ENCODE peak calls at places on chromosomes 7 and 10, in seven cellular contexts. N is BJ; F is HuH-7; S is stimulated activated CD4-positive, alpha-beta T cell treated with anti-CD3 and anti-CD28 coated beads, Interleukin-12 subunit alpha, Interleukin-12 subunit beta, amount 100 ng/mL, for 48 hours; R is activated effector memory CD4-positive, alpha-beta T cell treated with anti-CD3 and anti-CD28 coated beads, Interleukin-2, amount 50 U/mL, for 16 hours; E is activated CD4-positive, alpha-beta memory T cell treated with anti-CD3 and anti-CD28 coated beads for 36 hours; K is H54. Y is an unnamed sample.

GRCh38 chr7:101943889-101944605 is 126.6 kb downstream of the CUX1 start:
- DNase-seq in N (no peak), F (no peak), S (no peak), R (no peak), E (no peak), K (no peak), Y (no peak)

GRCh38 chr7:73719806-73720169 is 319 bp upstream of the STX1A start:
- DNase-seq in N (no peak), F (no peak), S (no peak), R (no peak), E (no peak), K (no peak), Y (no peak)

GRCh38 chr7:88132725-88133124 is 87.1 kb downstream of the SRI start:
- DNase-seq in N (no peak), F (no peak), S (no peak), R (no peak), E (no peak), K (no peak), Y (no peak)

GRCh38 chr10:61592581-61592980 is 70.1 kb upstream of the CABCOCO1 start:
- DNase-seq in N (no peak), F (peak; percentile 5), S (no peak), R (no peak), E (no peak), K (no peak), Y (no peak)

GRCh38 chr7:106604303-106604918 is 56.5 kb downstream of the CCDC71L start:
- DNase-seq in N (no peak), F (no peak), S (no peak), R (peak; percentile 63), E (peak; percentile 68), K (no peak), Y (no peak)

GRCh38 chr7:11881680-11882079 is 49.7 kb upstream of the THSD7A start:
- DNase-seq in N (no peak), F (no peak), S (no peak), R (no peak), E (no peak), K (no peak), Y (no peak)

GRCh38 chr7:57199252-57199651 is 67.0 kb upstream of the ZNF479 start:
- DNase-seq in N (no peak), F (no peak), S (no peak), R (no peak), E (no peak), K (no peak), Y (no peak)

GRCh38 chr7:35036361-35037171 is 719 bp downstream of the DPY19L1 start:
- DNase-seq in N (no peak), F (peak; percentile 69), S (no peak), R (peak; percentile 78), E (peak; percentile 58), K (peak; percentile 91), Y (peak; percentile 65)

GRCh38 chr10:85548038-85548437 is 818.6 kb downstream of the GRID1 start:
- DNase-seq in N (no peak), F (no peak), S (no peak), R (peak; percentile 65), E (peak; percentile 22), K (peak; percentile 18), Y (peak; percentile 19)

GRCh38 chr10:125621052-125621451 is 61.9 kb downstream of the TEX36 start:
- DNase-seq in N (no peak), F (no peak), S (no peak), R (no peak), E (no peak), K (no peak), Y (no peak)

GRCh38 chr7:1103009-1103788 is 15.3 kb downstream of the GPER1 start:
- DNase-seq in N (no peak), F (no peak), S (no peak), R (no peak), E (peak; percentile 73), K (no peak), Y (no peak)

GRCh38 chr7:10100572-10100971 is 873.1 kb upstream of the PHF14 start:
- DNase-seq in N (no peak), F (no peak), S (no peak), R (no peak), E (no peak), K (no peak), Y (no peak)

GRCh38 chr10:3774018-3774813 is 10.8 kb downstream of the KLF6 start:
- DNase-seq in N (no peak), F (no peak), S (no peak), R (no peak), E (no peak), K (no peak), Y (no peak)

GRCh38 chr7:134865001-134865845 is 85.8 kb downstream of the CALD1 start:
- DNase-seq in N (no peak), F (no peak), S (peak; percentile 8), R (peak; percentile 63), E (peak; percentile 56), K (no peak), Y (no peak)

GRCh38 chr10:117001144-117001543 is 3.8 kb downstream of the SHTN1 start:
- DNase-seq in N (no peak), F (no peak), S (no peak), R (no peak), E (no peak), K (no peak), Y (no peak)

GRCh38 chr7:105661625-105662024 is 80.3 kb upstream of the EFCAB10 start:
- DNase-seq in N (no peak), F (no peak), S (no peak), R (no peak), E (no peak), K (no peak), Y (no peak)

GRCh38 chr10:22997102-22997501 is 69.2 kb downstream of the ARMC3 start:
- DNase-seq in N (no peak), F (no peak), S (no peak), R (no peak), E (no peak), K (no peak), Y (peak; percentile 2)

GRCh38 chr10:84076540-84077195 is 62.6 kb upstream of the GHITM start:
- DNase-seq in N (no peak), F (peak; percentile 28), S (no peak), R (no peak), E (no peak), K (peak; percentile 22), Y (peak; percentile 45)

GRCh38 chr7:918118-918425 is 36.4 kb downstream of the ADAP1 start:
- DNase-seq in N (no peak), F (no peak), S (no peak), R (peak; percentile 54), E (no peak), K (no peak), Y (no peak)

GRCh38 chr10:8238989-8239388 is 184.5 kb downstream of the GATA3 start:
- DNase-seq in N (no peak), F (no peak), S (no peak), R (no peak), E (peak; percentile 72), K (no peak), Y (no peak)

GRCh38 chr7:73345538-73345937 is 17.6 kb downstream of the FKBP6 start:
- DNase-seq in N (no peak), F (peak; percentile 57), S (no peak), R (no peak), E (no peak), K (no peak), Y (no peak)

GRCh38 chr7:69640925-69641594 is 42.8 kb downstream of the AUTS2 start:
- DNase-seq in N (no peak), F (no peak), S (no peak), R (no peak), E (no peak), K (no peak), Y (no peak)

GRCh38 chr7:103106336-103107070 is 31.6 kb downstream of the ARMC10 start:
- DNase-seq in N (no peak), F (no peak), S (no peak), R (no peak), E (no peak), K (no peak), Y (no peak)

GRCh38 chr7:74572301-74573090 is 85.0 kb upstream of the GTF2I start:
- DNase-seq in N (no peak), F (no peak), S (no peak), R (no peak), E (no peak), K (no peak), Y (no peak)

GRCh38 chr7:149861728-149862045 is 12.1 kb upstream of the ATP6V0E2 start:
- DNase-seq in N (no peak), F (no peak), S (no peak), R (no peak), E (no peak), K (no peak), Y (no peak)

GRCh38 chr7:155713382-155713781 is 68.9 kb downstream of the RBM33 start:
- DNase-seq in N (no peak), F (no peak), S (no peak), R (no peak), E (no peak), K (no peak), Y (no peak)

GRCh38 chr7:7867835-7868234 is 100.8 kb upstream of the GLCCI1 start:
- DNase-seq in N (no peak), F (no peak), S (no peak), R (no peak), E (no peak), K (no peak), Y (no peak)

GRCh38 chr10:320787-321186 is 185.5 kb downstream of the ZMYND11 start:
- DNase-seq in N (no peak), F (no peak), S (no peak), R (no peak), E (no peak), K (no peak), Y (no peak)

GRCh38 chr10:7202804-7203203 is 208.0 kb downstream of the SFMBT2 start:
- DNase-seq in N (no peak), F (no peak), S (no peak), R (no peak), E (no peak), K (no peak), Y (no peak)

GRCh38 chr10:77226871-77227557 is 410.6 kb downstream of the KCNMA1 start:
- DNase-seq in N (no peak), F (no peak), S (no peak), R (no peak), E (no peak), K (no peak), Y (no peak)

GRCh38 chr7:78090616-78091015 is 292.0 kb downstream of the PHTF2 start:
- DNase-seq in N (no peak), F (no peak), S (no peak), R (no peak), E (no peak), K (no peak), Y (no peak)

GRCh38 chr7:19442016-19442785 is 266.6 kb downstream of the POLR1F start:
- DNase-seq in N (no peak), F (peak; percentile 4), S (no peak), R (no peak), E (no peak), K (peak; percentile 45), Y (peak; percentile 5)

GRCh38 chr10:78203915-78204818 is 170.5 kb downstream of the RPS24 start:
- DNase-seq in N (no peak), F (no peak), S (no peak), R (no peak), E (no peak), K (no peak), Y (no peak)

GRCh38 chr10:68756766-68757165 is 35.7 kb downstream of the CCAR1 start:
- DNase-seq in N (no peak), F (no peak), S (no peak), R (no peak), E (no peak), K (no peak), Y (no peak)

GRCh38 chr10:93245772-93246171 is 172.1 kb downstream of the CYP26A1 start:
- DNase-seq in N (no peak), F (no peak), S (no peak), R (no peak), E (no peak), K (no peak), Y (no peak)

Y was measured in MG63.